ENCODE peak calls at places on chromosomes 6 and 20, in eight cellular contexts. One of them, this sample, is unnamed. For H3K27me3, the result is how much of the 10 kb centered on the place peaks cover.

GRCh38 chr6:13398081-13398406 is 69.7 kb upstream of the TBC1D7 start:
- DNase-seq in effector memory CD4-positive, alpha-beta T cell: no peak
- DNase-seq in BE2C: no peak
- DNase-seq in mesendoderm: no peak
- DNase-seq in brain microvascular endothelial cell: no peak
- DNase-seq in psoas muscle: no peak
- DNase-seq in breast epithelium: no peak
- DNase-seq in cardiac muscle cell: no peak
- DNase-seq in this sample: no peak

GRCh38 chr6:119395192-119395591 is 45.6 kb upstream of the MAN1A1 start:
- DNase-seq in effector memory CD4-positive, alpha-beta T cell: no peak
- DNase-seq in BE2C: no peak
- DNase-seq in mesendoderm: no peak
- DNase-seq in brain microvascular endothelial cell: no peak
- DNase-seq in psoas muscle: no peak
- DNase-seq in breast epithelium: no peak
- DNase-seq in cardiac muscle cell: no peak
- DNase-seq in this sample: no peak

GRCh38 chr20:540391-541201 is 3.0 kb downstream of the CSNK2A1 start:
- DNase-seq in effector memory CD4-positive, alpha-beta T cell: no peak
- DNase-seq in BE2C: no peak
- DNase-seq in mesendoderm: peak
- DNase-seq in brain microvascular endothelial cell: no peak
- DNase-seq in psoas muscle: no peak
- DNase-seq in breast epithelium: no peak
- DNase-seq in cardiac muscle cell: no peak
- DNase-seq in this sample: no peak

GRCh38 chr6:26300359-26300758 is 64.6 kb upstream of the BTN3A2 start:
- DNase-seq in effector memory CD4-positive, alpha-beta T cell: no peak
- DNase-seq in BE2C: no peak
- DNase-seq in mesendoderm: no peak
- DNase-seq in brain microvascular endothelial cell: no peak
- DNase-seq in psoas muscle: no peak
- DNase-seq in breast epithelium: no peak
- DNase-seq in cardiac muscle cell: no peak
- DNase-seq in this sample: no peak

GRCh38 chr20:23225407-23226060 is 125.1 kb upstream of the NXT1 start:
- DNase-seq in effector memory CD4-positive, alpha-beta T cell: no peak
- DNase-seq in BE2C: no peak
- DNase-seq in mesendoderm: peak
- DNase-seq in brain microvascular endothelial cell: peak
- DNase-seq in psoas muscle: peak
- DNase-seq in breast epithelium: no peak
- DNase-seq in cardiac muscle cell: peak
- DNase-seq in this sample: no peak

GRCh38 chr6:20126789-20127653 is 85.2 kb downstream of the MBOAT1 start:
- DNase-seq in effector memory CD4-positive, alpha-beta T cell: no peak
- DNase-seq in BE2C: peak
- DNase-seq in mesendoderm: peak
- DNase-seq in brain microvascular endothelial cell: peak
- DNase-seq in psoas muscle: peak
- DNase-seq in breast epithelium: peak
- DNase-seq in cardiac muscle cell: peak
- DNase-seq in this sample: peak

GRCh38 chr20:20535051-20535450 is 167.1 kb downstream of the INSM1 start:
- DNase-seq in effector memory CD4-positive, alpha-beta T cell: no peak
- DNase-seq in BE2C: no peak
- DNase-seq in mesendoderm: no peak
- DNase-seq in brain microvascular endothelial cell: no peak
- DNase-seq in psoas muscle: no peak
- DNase-seq in breast epithelium: no peak
- DNase-seq in cardiac muscle cell: no peak
- DNase-seq in this sample: no peak

GRCh38 chr6:35391240-35391968 is 49.0 kb downstream of the PPARD start:
- DNase-seq in effector memory CD4-positive, alpha-beta T cell: no peak
- DNase-seq in BE2C: no peak
- DNase-seq in mesendoderm: no peak
- DNase-seq in brain microvascular endothelial cell: peak
- DNase-seq in psoas muscle: no peak
- DNase-seq in breast epithelium: no peak
- DNase-seq in cardiac muscle cell: peak
- DNase-seq in this sample: no peak

GRCh38 chr6:35092362-35093117 is 48.6 kb downstream of the TCP11 start:
- DNase-seq in effector memory CD4-positive, alpha-beta T cell: no peak
- DNase-seq in BE2C: no peak
- DNase-seq in mesendoderm: no peak
- DNase-seq in brain microvascular endothelial cell: peak
- DNase-seq in psoas muscle: no peak
- DNase-seq in breast epithelium: no peak
- DNase-seq in cardiac muscle cell: peak
- DNase-seq in this sample: no peak

GRCh38 chr6:148971027-148971927 is 224.4 kb downstream of the UST start:
- DNase-seq in effector memory CD4-positive, alpha-beta T cell: no peak
- DNase-seq in BE2C: no peak
- DNase-seq in mesendoderm: no peak
- DNase-seq in brain microvascular endothelial cell: no peak
- DNase-seq in psoas muscle: no peak
- DNase-seq in breast epithelium: no peak
- DNase-seq in cardiac muscle cell: no peak
- DNase-seq in this sample: no peak

GRCh38 chr6:163757506-163757905 is 343.0 kb downstream of the QKI start:
- DNase-seq in effector memory CD4-positive, alpha-beta T cell: no peak
- DNase-seq in BE2C: no peak
- DNase-seq in mesendoderm: peak
- DNase-seq in brain microvascular endothelial cell: no peak
- DNase-seq in psoas muscle: no peak
- DNase-seq in breast epithelium: no peak
- DNase-seq in cardiac muscle cell: no peak
- DNase-seq in this sample: no peak

GRCh38 chr6:42227173-42227850 is 9.7 kb upstream of the MRPS10 start:
- DNase-seq in effector memory CD4-positive, alpha-beta T cell: no peak
- DNase-seq in BE2C: no peak
- DNase-seq in mesendoderm: no peak
- DNase-seq in brain microvascular endothelial cell: no peak
- DNase-seq in psoas muscle: no peak
- DNase-seq in breast epithelium: peak
- DNase-seq in cardiac muscle cell: no peak
- DNase-seq in this sample: peak

GRCh38 chr6:93972791-93973190 is 553.4 kb upstream of the EPHA7 start:
- DNase-seq in effector memory CD4-positive, alpha-beta T cell: no peak
- DNase-seq in BE2C: no peak
- DNase-seq in mesendoderm: no peak
- DNase-seq in brain microvascular endothelial cell: no peak
- DNase-seq in psoas muscle: no peak
- DNase-seq in breast epithelium: no peak
- DNase-seq in cardiac muscle cell: no peak
- DNase-seq in this sample: no peak

GRCh38 chr6:36337814-36338213 is 1.1 kb upstream of the BNIP5 start:
- DNase-seq in effector memory CD4-positive, alpha-beta T cell: no peak
- DNase-seq in BE2C: no peak
- DNase-seq in mesendoderm: no peak
- DNase-seq in brain microvascular endothelial cell: no peak
- DNase-seq in psoas muscle: no peak
- DNase-seq in breast epithelium: no peak
- DNase-seq in cardiac muscle cell: no peak
- DNase-seq in this sample: no peak

GRCh38 chr20:24483435-24484080 is 14.1 kb downstream of the SYNDIG1 start:
- DNase-seq in effector memory CD4-positive, alpha-beta T cell: no peak
- DNase-seq in BE2C: no peak
- DNase-seq in mesendoderm: no peak
- DNase-seq in brain microvascular endothelial cell: no peak
- DNase-seq in psoas muscle: no peak
- DNase-seq in breast epithelium: no peak
- DNase-seq in cardiac muscle cell: no peak
- DNase-seq in this sample: no peak

GRCh38 chr20:23116301-23117089 is 30.4 kb upstream of the CD93 start:
- DNase-seq in effector memory CD4-positive, alpha-beta T cell: no peak
- DNase-seq in BE2C: no peak
- DNase-seq in mesendoderm: no peak
- DNase-seq in brain microvascular endothelial cell: no peak
- DNase-seq in psoas muscle: no peak
- DNase-seq in breast epithelium: no peak
- DNase-seq in cardiac muscle cell: no peak
- DNase-seq in this sample: no peak

GRCh38 chr6:138109042-138109997 is 2.1 kb upstream of the PERP start:
- DNase-seq in effector memory CD4-positive, alpha-beta T cell: peak
- DNase-seq in BE2C: peak
- DNase-seq in mesendoderm: peak
- DNase-seq in brain microvascular endothelial cell: peak
- DNase-seq in psoas muscle: peak
- DNase-seq in breast epithelium: peak
- DNase-seq in cardiac muscle cell: peak
- DNase-seq in this sample: peak

GRCh38 chr20:2747676-2748235 is 52.7 kb downstream of the CPXM1 start:
- DNase-seq in effector memory CD4-positive, alpha-beta T cell: no peak
- DNase-seq in BE2C: no peak
- DNase-seq in mesendoderm: no peak
- DNase-seq in brain microvascular endothelial cell: no peak
- DNase-seq in psoas muscle: no peak
- DNase-seq in breast epithelium: no peak
- DNase-seq in cardiac muscle cell: no peak
- DNase-seq in this sample: no peak

GRCh38 chr20:11032611-11033010 is 358.8 kb upstream of the JAG1 start:
- DNase-seq in effector memory CD4-positive, alpha-beta T cell: no peak
- DNase-seq in BE2C: no peak
- DNase-seq in mesendoderm: peak
- DNase-seq in brain microvascular endothelial cell: no peak
- DNase-seq in psoas muscle: no peak
- DNase-seq in breast epithelium: no peak
- DNase-seq in cardiac muscle cell: no peak
- DNase-seq in this sample: no peak

GRCh38 chr6:24859608-24860007 is 60.9 kb upstream of the ARMH2 start:
- DNase-seq in effector memory CD4-positive, alpha-beta T cell: no peak
- DNase-seq in BE2C: no peak
- DNase-seq in mesendoderm: no peak
- DNase-seq in brain microvascular endothelial cell: no peak
- DNase-seq in psoas muscle: no peak
- DNase-seq in breast epithelium: no peak
- DNase-seq in cardiac muscle cell: no peak
- DNase-seq in this sample: no peak

DNA sequence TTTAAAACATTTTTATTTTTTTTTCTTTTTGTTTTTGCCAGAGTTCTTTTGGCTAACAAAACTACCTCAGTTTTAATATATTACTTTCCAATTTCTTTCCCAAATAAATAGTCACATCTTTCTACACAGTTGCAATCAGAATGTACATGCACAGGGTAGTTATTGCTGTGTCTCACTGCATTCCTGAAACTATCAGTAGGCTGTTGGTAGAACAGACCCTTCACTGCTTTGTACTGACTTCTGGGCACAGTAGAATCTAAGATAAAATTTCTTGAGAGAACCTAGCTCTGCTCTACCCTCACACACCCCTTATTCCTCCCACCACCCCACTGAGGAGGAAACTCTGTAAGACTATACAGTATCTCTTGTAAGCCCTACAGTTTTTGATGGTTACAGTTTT is 19.9 kb downstream of the TPX2 start:
- DNase-seq in effector memory CD4-positive, alpha-beta T cell: no peak
- DNase-seq in BE2C: no peak
- DNase-seq in mesendoderm: no peak
- DNase-seq in brain microvascular endothelial cell: no peak
- DNase-seq in psoas muscle: no peak
- DNase-seq in breast epithelium: no peak
- DNase-seq in cardiac muscle cell: no peak
- DNase-seq in this sample: no peak
- H3K27me3 ChIP-seq in effector memory CD4-positive, alpha-beta T cell: under half
- H3K27me3 ChIP-seq in BE2C: under half
- H3K27me3 ChIP-seq in mesendoderm: under half
- H3K27me3 ChIP-seq in brain microvascular endothelial cell: under half
- H3K27me3 ChIP-seq in psoas muscle: under half
- H3K27me3 ChIP-seq in breast epithelium: under half
- H3K27me3 ChIP-seq in cardiac muscle cell: under half
- H3K27me3 ChIP-seq in this sample: under half

GRCh38 chr6:158853872-158854213 is 34.7 kb upstream of the EZR start:
- DNase-seq in effector memory CD4-positive, alpha-beta T cell: no peak
- DNase-seq in BE2C: no peak
- DNase-seq in mesendoderm: no peak
- DNase-seq in brain microvascular endothelial cell: no peak
- DNase-seq in psoas muscle: no peak
- DNase-seq in breast epithelium: peak
- DNase-seq in cardiac muscle cell: no peak
- DNase-seq in this sample: no peak
- H3K4me3 ChIP-seq in effector memory CD4-positive, alpha-beta T cell: peak
- H3K4me3 ChIP-seq in BE2C: no peak
- H3K4me3 ChIP-seq in mesendoderm: no peak
- H3K4me3 ChIP-seq in brain microvascular endothelial cell: no peak
- H3K4me3 ChIP-seq in psoas muscle: no peak
- H3K4me3 ChIP-seq in breast epithelium: no peak
- H3K4me3 ChIP-seq in cardiac muscle cell: no peak
- H3K4me3 ChIP-seq in this sample: no peak

DNA sequence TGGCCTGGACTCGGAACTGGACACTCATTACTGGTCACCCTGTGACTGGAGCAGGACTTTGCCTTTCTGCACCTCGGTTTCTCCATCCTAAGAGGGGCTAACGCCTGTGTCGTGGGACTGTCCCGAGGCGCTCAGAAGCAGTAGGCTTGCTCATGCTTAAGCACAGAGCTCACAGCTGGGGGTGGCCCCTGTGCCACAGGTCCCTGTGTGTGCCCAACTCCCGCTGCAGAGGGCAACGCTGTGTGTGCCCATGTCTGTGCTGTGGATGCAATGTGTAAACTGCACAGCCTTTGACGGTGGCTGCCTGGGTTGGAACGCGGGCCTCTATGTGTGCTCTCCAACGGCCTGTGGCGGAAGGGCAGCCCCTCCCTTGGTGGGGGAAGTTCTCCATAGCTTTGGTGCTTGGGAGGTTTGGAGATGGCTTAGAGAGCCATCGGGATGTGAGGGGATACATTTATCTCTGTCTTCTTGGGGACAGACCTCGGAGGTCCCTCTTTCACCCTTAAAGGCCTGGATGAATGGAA is 10.7 kb upstream of the GATA5 start:
- DNase-seq in effector memory CD4-positive, alpha-beta T cell: no peak
- DNase-seq in BE2C: no peak
- DNase-seq in mesendoderm: no peak
- DNase-seq in brain microvascular endothelial cell: no peak
- DNase-seq in psoas muscle: no peak
- DNase-seq in breast epithelium: no peak
- DNase-seq in cardiac muscle cell: no peak
- DNase-seq in this sample: no peak
- H3K27me3 ChIP-seq in effector memory CD4-positive, alpha-beta T cell: under half
- H3K27me3 ChIP-seq in BE2C: under half
- H3K27me3 ChIP-seq in mesendoderm: under half
- H3K27me3 ChIP-seq in brain microvascular endothelial cell: half or more
- H3K27me3 ChIP-seq in psoas muscle: under half
- H3K27me3 ChIP-seq in breast epithelium: under half
- H3K27me3 ChIP-seq in cardiac muscle cell: under half
- H3K27me3 ChIP-seq in this sample: under half

GRCh38 chr20:32458061-32458836 is 100.1 kb downstream of the ASXL1 start:
- DNase-seq in effector memory CD4-positive, alpha-beta T cell: no peak
- DNase-seq in BE2C: no peak
- DNase-seq in mesendoderm: no peak
- DNase-seq in brain microvascular endothelial cell: no peak
- DNase-seq in psoas muscle: no peak
- DNase-seq in breast epithelium: no peak
- DNase-seq in cardiac muscle cell: no peak
- DNase-seq in this sample: no peak
- H3K4me3 ChIP-seq in effector memory CD4-positive, alpha-beta T cell: no peak
- H3K4me3 ChIP-seq in BE2C: peak
- H3K4me3 ChIP-seq in mesendoderm: no peak
- H3K4me3 ChIP-seq in brain microvascular endothelial cell: peak
- H3K4me3 ChIP-seq in psoas muscle: no peak
- H3K4me3 ChIP-seq in breast epithelium: peak
- H3K4me3 ChIP-seq in cardiac muscle cell: no peak
- H3K4me3 ChIP-seq in this sample: no peak